ENCODE peak calls at places on chromosome 4, in four cellular contexts. One of them, this sample, is unnamed. For H3K4me1, the result is how much of the 10 kb centered on the place peaks cover.

GRCh38 chr4:110196206-110196870 is 2.1 kb downstream of the ELOVL6 start:
- DNase-seq in suprapubic skin: no peak
- DNase-seq in K562: peak
- DNase-seq in A549: peak
- DNase-seq in this sample: peak

GRCh38 chr4:55351824-55352223 is 5.8 kb downstream of the SRD5A3 start:
- DNase-seq in K562: no peak
- DNase-seq in suprapubic skin: no peak
- DNase-seq in A549: no peak
- DNase-seq in this sample: no peak

GRCh38 chr4:2468464-2469191 is at the start of gene RNF4:
- DNase-seq in A549: peak
- DNase-seq in K562: peak
- DNase-seq in suprapubic skin: peak
- DNase-seq in this sample: peak

GRCh38 chr4:2289955-2290333 is 28.0 kb upstream of the MXD4 start:
- DNase-seq in K562: no peak
- DNase-seq in suprapubic skin: no peak
- DNase-seq in A549: no peak
- DNase-seq in this sample: peak

GRCh38 chr4:81508786-81509574 is 37.3 kb upstream of the RASGEF1B start:
- DNase-seq in A549: no peak
- DNase-seq in suprapubic skin: no peak
- DNase-seq in K562: no peak
- DNase-seq in this sample: no peak

GRCh38 chr4:144356941-144357381 is 216.4 kb upstream of the GYPA start:
- DNase-seq in K562: no peak
- DNase-seq in A549: no peak
- DNase-seq in suprapubic skin: no peak
- DNase-seq in this sample: no peak

GRCh38 chr4:127782275-127783025 is at the start of gene HSPA4L:
- DNase-seq in K562: no peak
- DNase-seq in suprapubic skin: peak
- DNase-seq in A549: peak
- DNase-seq in this sample: peak

GRCh38 chr4:186096681-186097080 is 7.8 kb upstream of the FAM149A start:
- DNase-seq in K562: no peak
- DNase-seq in suprapubic skin: no peak
- DNase-seq in A549: no peak
- DNase-seq in this sample: no peak

GRCh38 chr4:22389240-22389871 is 126.5 kb downstream of the ADGRA3 start:
- DNase-seq in suprapubic skin: no peak
- DNase-seq in A549: peak
- DNase-seq in K562: peak
- DNase-seq in this sample: no peak

GRCh38 chr4:177016541-177017141 is 223.9 kb upstream of the VEGFC start:
- DNase-seq in A549: no peak
- DNase-seq in suprapubic skin: no peak
- DNase-seq in K562: no peak
- DNase-seq in this sample: no peak

GRCh38 chr4:103075435-103075893 is 1.1 kb downstream of the SLC9B2 start:
- DNase-seq in suprapubic skin: no peak
- DNase-seq in K562: peak
- DNase-seq in A549: peak
- DNase-seq in this sample: no peak

GRCh38 chr4:184826315-184827266 is 823 bp upstream of the ACSL1 start:
- DNase-seq in K562: peak
- DNase-seq in suprapubic skin: no peak
- DNase-seq in A549: no peak
- DNase-seq in this sample: peak

GRCh38 chr4:62601737-62602136 is 1401.6 kb downstream of the ADGRL3 start:
- DNase-seq in A549: no peak
- DNase-seq in suprapubic skin: no peak
- DNase-seq in K562: no peak
- DNase-seq in this sample: no peak

GRCh38 chr4:53365121-53365485 is 758 bp downstream of the SCFD2 start:
- DNase-seq in suprapubic skin: no peak
- DNase-seq in A549: no peak
- DNase-seq in K562: peak
- DNase-seq in this sample: no peak

GRCh38 chr4:147334478-147334877 is 146.4 kb upstream of the EDNRA start:
- DNase-seq in K562: no peak
- DNase-seq in A549: peak
- DNase-seq in suprapubic skin: no peak
- DNase-seq in this sample: no peak

GRCh38 chr4:185573651-185574199 is 38.4 kb upstream of the PDLIM3 start:
- DNase-seq in suprapubic skin: no peak
- DNase-seq in A549: peak
- DNase-seq in K562: peak
- DNase-seq in this sample: no peak

GRCh38 chr4:85548116-85548515 is 73.2 kb downstream of the ARHGAP24 start:
- DNase-seq in A549: peak
- DNase-seq in K562: no peak
- DNase-seq in suprapubic skin: no peak
- DNase-seq in this sample: no peak

GRCh38 chr4:13476915-13477314 is 7.2 kb downstream of the RAB28 start:
- DNase-seq in K562: peak
- DNase-seq in A549: no peak
- DNase-seq in suprapubic skin: no peak
- DNase-seq in this sample: no peak

GRCh38 chr4:92100980-92101379 is 202.8 kb upstream of the GRID2 start:
- DNase-seq in K562: no peak
- DNase-seq in suprapubic skin: no peak
- DNase-seq in A549: no peak
- DNase-seq in this sample: no peak

GRCh38 chr4:108010167-108010566 is 20.5 kb downstream of the HADH start:
- DNase-seq in suprapubic skin: no peak
- DNase-seq in A549: no peak
- DNase-seq in K562: no peak
- DNase-seq in this sample: no peak

GRCh38 chr4:116618638-116619037 is 466.7 kb downstream of the TRAM1L1 start:
- DNase-seq in A549: no peak
- DNase-seq in suprapubic skin: no peak
- DNase-seq in K562: no peak
- DNase-seq in this sample: no peak

GRCh38 chr4:68738036-68738435 is 67.6 kb upstream of the UGT2B15 start:
- DNase-seq in K562: no peak
- DNase-seq in suprapubic skin: no peak
- DNase-seq in A549: no peak
- DNase-seq in this sample: no peak

GRCh38 chr4:86939123-86939522 is 4.3 kb downstream of the AFF1 start:
- DNase-seq in A549: no peak
- DNase-seq in K562: no peak
- DNase-seq in suprapubic skin: no peak
- DNase-seq in this sample: peak

GRCh38 chr4:52996261-52997131 is 134.4 kb downstream of the RASL11B start:
- DNase-seq in A549: no peak
- DNase-seq in K562: no peak
- DNase-seq in suprapubic skin: no peak
- DNase-seq in this sample: no peak

GRCh38 chr4:92814677-92815076 is 510.9 kb downstream of the GRID2 start:
- DNase-seq in A549: no peak
- DNase-seq in K562: no peak
- DNase-seq in suprapubic skin: no peak
- DNase-seq in this sample: no peak

GRCh38 chr4:77652237-77652897 is 46.7 kb downstream of the CXCL13 start:
- DNase-seq in suprapubic skin: no peak
- DNase-seq in K562: no peak
- DNase-seq in A549: no peak
- DNase-seq in this sample: no peak

GRCh38 chr4:165766018-165766417 is 107.0 kb upstream of the TLL1 start:
- DNase-seq in A549: no peak
- DNase-seq in K562: no peak
- DNase-seq in suprapubic skin: no peak
- DNase-seq in this sample: no peak

GRCh38 chr4:94877973-94878372 is 120.2 kb downstream of the BMPR1B start:
- DNase-seq in K562: no peak
- DNase-seq in A549: no peak
- DNase-seq in suprapubic skin: no peak
- DNase-seq in this sample: no peak

GRCh38 chr4:15368906-15369305 is 58.9 kb upstream of the C1QTNF7 start:
- DNase-seq in A549: no peak
- DNase-seq in suprapubic skin: no peak
- DNase-seq in K562: no peak
- DNase-seq in this sample: no peak

GRCh38 chr4:142549726-142550463 is 296.2 kb downstream of the INPP4B start:
- DNase-seq in suprapubic skin: no peak
- DNase-seq in K562: no peak
- DNase-seq in A549: peak
- DNase-seq in this sample: no peak

GRCh38 chr4:74969507-74970474 is 36.9 kb downstream of the PARM1 start:
- DNase-seq in suprapubic skin: no peak
- DNase-seq in A549: peak
- DNase-seq in K562: peak
- DNase-seq in this sample: no peak

GRCh38 chr4:176753049-176753448 is 39.7 kb downstream of the VEGFC start:
- DNase-seq in K562: no peak
- DNase-seq in suprapubic skin: no peak
- DNase-seq in A549: no peak
- DNase-seq in this sample: no peak

GRCh38 chr4:125266901-125267601 is 47.7 kb upstream of the FAT4 start:
- DNase-seq in A549: peak
- DNase-seq in suprapubic skin: no peak
- DNase-seq in K562: no peak
- DNase-seq in this sample: no peak

GRCh38 chr4:129545599-129546278 is 449.8 kb downstream of the C4orf33 start:
- DNase-seq in K562: no peak
- DNase-seq in A549: peak
- DNase-seq in suprapubic skin: no peak
- DNase-seq in this sample: no peak

GRCh38 chr4:161850631-161851030 is 313.2 kb downstream of the FSTL5 start:
- DNase-seq in K562: no peak
- DNase-seq in suprapubic skin: no peak
- DNase-seq in A549: no peak
- DNase-seq in this sample: no peak

GRCh38 chr4:98794565-98795205 is 134.2 kb downstream of the EIF4E start:
- DNase-seq in K562: peak
- DNase-seq in suprapubic skin: no peak
- DNase-seq in A549: no peak
- DNase-seq in this sample: no peak

GRCh38 chr4:153222790-153223417 is 18.7 kb downstream of the TRIM2 start:
- DNase-seq in A549: no peak
- DNase-seq in suprapubic skin: peak
- DNase-seq in K562: peak
- DNase-seq in this sample: peak

GRCh38 chr4:61924131-61924530 is 724.0 kb downstream of the ADGRL3 start:
- DNase-seq in K562: no peak
- DNase-seq in A549: no peak
- DNase-seq in suprapubic skin: no peak
- DNase-seq in this sample: no peak

GRCh38 chr4:57614533-57614932 is 504.3 kb upstream of the IGFBP7 start:
- DNase-seq in K562: no peak
- DNase-seq in suprapubic skin: no peak
- DNase-seq in A549: no peak
- DNase-seq in this sample: no peak
- H3K27ac ChIP-seq in K562: no peak
- H3K27ac ChIP-seq in suprapubic skin: no peak
- H3K27ac ChIP-seq in A549: no peak
- H3K27ac ChIP-seq in this sample: no peak

DNA sequence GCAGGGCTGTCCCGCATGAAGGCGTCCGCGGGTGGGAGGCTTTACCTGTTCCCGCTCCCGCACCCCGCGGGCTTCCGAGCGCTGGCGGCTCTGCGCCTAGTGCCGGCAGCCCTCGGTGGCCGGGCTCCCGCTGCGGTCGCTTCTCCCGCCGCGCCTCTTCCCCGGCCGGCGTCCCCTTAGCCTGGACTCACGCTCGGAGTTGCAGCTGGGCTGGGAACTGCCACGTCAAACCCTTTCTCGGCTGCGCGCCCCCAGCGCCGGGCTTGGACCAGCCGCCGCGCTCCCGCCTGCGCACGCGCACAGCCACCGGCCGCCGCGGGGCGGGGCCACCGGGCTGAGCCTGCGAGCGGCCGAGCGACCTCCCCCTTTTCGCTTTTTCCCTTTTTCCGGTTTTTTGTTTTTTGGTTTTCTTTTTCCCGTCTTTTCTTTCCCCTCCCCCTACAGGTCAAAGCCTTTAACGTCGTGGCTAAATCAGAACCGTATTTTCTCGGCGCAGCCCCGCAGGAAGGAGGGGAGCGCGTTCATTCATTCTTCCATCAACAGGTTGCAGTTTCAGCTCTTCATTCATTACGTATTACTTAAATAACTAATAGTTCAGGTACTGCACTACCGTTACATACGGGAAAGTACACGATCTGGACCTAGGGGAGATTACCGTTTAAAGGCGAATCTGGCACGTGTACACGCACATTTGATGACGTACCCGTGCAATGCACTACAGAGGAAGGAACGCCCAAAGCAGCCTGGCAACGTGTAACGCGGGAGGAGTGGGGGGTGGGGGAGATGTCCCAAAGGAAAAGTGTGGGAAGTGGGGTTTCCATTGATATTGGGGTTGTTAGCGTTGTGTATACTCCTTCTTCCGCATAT is at the start of gene SEC24D:
- DNase-seq in A549: peak
- DNase-seq in K562: peak
- DNase-seq in suprapubic skin: peak
- DNase-seq in this sample: peak
- TF ChIP-seq POLR2A in A549: no peak
- TF ChIP-seq POLR2A in K562: peak
- TF ChIP-seq POLR2A in suprapubic skin: peak
- TF ChIP-seq POLR2A in this sample: peak

DNA sequence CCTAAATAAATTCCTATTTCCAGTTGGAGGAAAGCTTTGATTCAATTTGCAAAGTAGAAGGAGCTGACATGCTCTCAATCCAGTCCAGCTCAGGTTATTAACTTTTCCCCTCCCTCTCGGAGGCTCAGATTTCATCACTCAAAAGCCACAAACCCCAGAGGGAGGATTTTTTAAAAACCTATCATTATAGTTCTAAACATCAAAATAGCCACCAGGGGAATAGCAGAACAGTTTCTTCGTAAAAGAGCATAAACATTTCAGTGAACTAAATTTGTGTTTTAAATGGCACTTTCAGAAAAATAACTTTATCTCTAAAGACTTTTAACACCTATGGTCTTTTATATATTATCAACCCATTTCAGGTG is 8.8 kb downstream of the GPRIN3 start:
- DNase-seq in K562: no peak
- DNase-seq in suprapubic skin: no peak
- DNase-seq in A549: no peak
- DNase-seq in this sample: no peak
- H3K4me1 ChIP-seq in K562: under half
- H3K4me1 ChIP-seq in suprapubic skin: under half
- H3K4me1 ChIP-seq in A549: half or more
- H3K4me1 ChIP-seq in this sample: under half

GRCh38 chr4:5754529-5754881 is 43.5 kb downstream of the EVC start:
- DNase-seq in suprapubic skin: no peak
- DNase-seq in A549: no peak
- DNase-seq in K562: no peak
- DNase-seq in this sample: no peak
- H3K27ac ChIP-seq in suprapubic skin: no peak
- H3K27ac ChIP-seq in A549: no peak
- H3K27ac ChIP-seq in K562: no peak
- H3K27ac ChIP-seq in this sample: no peak